ENCODE peak calls at places on chromosome 7, in six cellular contexts. C is activated T-cell treated with anti-CD3 and anti-CD28 coated beads for 1 hour; S is NCI-H1105; U is iris pigment epithelial cell; X is activated gamma-delta T cell treated with anti-CD3 and anti-CD28 coated beads, Interleukin-2, amount 50 U/mL, for 16 hours; R is C1 segment of cervical spinal cord. M is an unnamed sample.
A peak's percentile ranks its signal among the peaks of the same experiment; 100 is the strongest.

GRCh38 chr7:1977876-1978441 is 254.8 kb downstream of the MAD1L1 start:
- DNase-seq in X (no peak), R (no peak), U (no peak), C (no peak), S (no peak), M (no peak)

GRCh38 chr7:1890289-1891235 is 220.5 kb downstream of the ELFN1 start:
- DNase-seq in U (no peak), C (no peak), S (no peak), X (no peak), R (no peak), M (no peak)

GRCh38 chr7:120064565-120064964 is 208.4 kb upstream of the KCND2 start:
- DNase-seq in U (peak; percentile 85), R (no peak), C (no peak), S (no peak), X (no peak), M (no peak)

GRCh38 chr7:31051598-31052503 is at the start of gene ADCYAP1R1:
- DNase-seq in C (no peak), U (no peak), S (no peak), R (peak; percentile 36), X (no peak), M (no peak)

GRCh38 chr7:80279760-80280159 is 145.1 kb downstream of the GNAI1 start:
- DNase-seq in R (no peak), S (no peak), U (peak; percentile 86), X (no peak), C (no peak), M (no peak)

GRCh38 chr7:112248598-112248997 is 42.1 kb downstream of the ZNF277 start:
- DNase-seq in U (no peak), C (no peak), R (no peak), S (no peak), X (no peak), M (no peak)

GRCh38 chr7:23604296-23604640 is 7.1 kb downstream of the CCDC126 start:
- DNase-seq in R (no peak), S (no peak), C (no peak), U (peak; percentile 64), X (no peak), M (no peak)

GRCh38 chr7:42262907-42263466 is 26.0 kb upstream of the GLI3 start:
- DNase-seq in S (no peak), U (peak; percentile 60), C (no peak), R (no peak), X (no peak), M (no peak)

GRCh38 chr7:66883716-66884115 is 37.3 kb upstream of the TMEM248 start:
- DNase-seq in R (no peak), C (no peak), X (no peak), U (peak; percentile 48), S (no peak), M (no peak)